ENCODE peak calls at places on chromosome 18, in nine cellular contexts. One of them, this sample, is unnamed.
A peak's percentile ranks its signal among the peaks of the same experiment; 100 is the strongest.

GRCh38 chr18:74288730-74289129 is 3.0 kb downstream of the CYB5A start:
- DNase-seq in mammary epithelial cell: no peak
- DNase-seq in RWPE1: no peak
- DNase-seq in mucosa of descending colon: no peak
- DNase-seq in natural killer cell: no peak
- DNase-seq in breast epithelium: no peak
- DNase-seq in pancreas: no peak
- DNase-seq in WTC11: no peak
- DNase-seq in omental fat pad: no peak
- DNase-seq in this sample: no peak

GRCh38 chr18:46341989-46342525 is 237.9 kb downstream of the HAUS1 start:
- DNase-seq in omental fat pad: no peak
- DNase-seq in natural killer cell: no peak
- DNase-seq in WTC11: no peak
- DNase-seq in mucosa of descending colon: no peak
- DNase-seq in breast epithelium: no peak
- DNase-seq in mammary epithelial cell: no peak
- DNase-seq in RWPE1: no peak
- DNase-seq in pancreas: no peak
- DNase-seq in this sample: no peak

GRCh38 chr18:37564796-37565137 is 831 bp downstream of the CELF4 start:
- DNase-seq in mucosa of descending colon: peak; percentile 41
- DNase-seq in pancreas: peak; percentile 42
- DNase-seq in mammary epithelial cell: peak; percentile 34
- DNase-seq in RWPE1: no peak
- DNase-seq in omental fat pad: no peak
- DNase-seq in natural killer cell: no peak
- DNase-seq in breast epithelium: no peak
- DNase-seq in WTC11: peak; percentile 90
- DNase-seq in this sample: no peak

GRCh38 chr18:79952457-79952995 is 1.1 kb upstream of the SLC66A2 start:
- DNase-seq in omental fat pad: no peak
- DNase-seq in pancreas: no peak
- DNase-seq in breast epithelium: no peak
- DNase-seq in natural killer cell: no peak
- DNase-seq in mammary epithelial cell: no peak
- DNase-seq in WTC11: no peak
- DNase-seq in RWPE1: no peak
- DNase-seq in mucosa of descending colon: no peak
- DNase-seq in this sample: peak; percentile 35

GRCh38 chr18:79829136-79829854 is 31.6 kb downstream of the KCNG2 start:
- DNase-seq in mucosa of descending colon: no peak
- DNase-seq in WTC11: no peak
- DNase-seq in natural killer cell: no peak
- DNase-seq in breast epithelium: no peak
- DNase-seq in omental fat pad: no peak
- DNase-seq in RWPE1: no peak
- DNase-seq in mammary epithelial cell: no peak
- DNase-seq in pancreas: no peak
- DNase-seq in this sample: no peak

GRCh38 chr18:25144835-25145234 is 207.1 kb downstream of the ZNF521 start:
- DNase-seq in breast epithelium: no peak
- DNase-seq in mucosa of descending colon: no peak
- DNase-seq in natural killer cell: no peak
- DNase-seq in RWPE1: no peak
- DNase-seq in WTC11: no peak
- DNase-seq in omental fat pad: no peak
- DNase-seq in pancreas: no peak
- DNase-seq in mammary epithelial cell: peak; percentile 56
- DNase-seq in this sample: no peak

GRCh38 chr18:31612124-31612523 is 20.4 kb downstream of the TTR start:
- DNase-seq in natural killer cell: no peak
- DNase-seq in omental fat pad: no peak
- DNase-seq in mucosa of descending colon: no peak
- DNase-seq in WTC11: no peak
- DNase-seq in pancreas: no peak
- DNase-seq in mammary epithelial cell: no peak
- DNase-seq in breast epithelium: no peak
- DNase-seq in RWPE1: no peak
- DNase-seq in this sample: no peak

GRCh38 chr18:39274535-39274934 is 1708.9 kb upstream of the CELF4 start:
- DNase-seq in natural killer cell: no peak
- DNase-seq in pancreas: no peak
- DNase-seq in WTC11: no peak
- DNase-seq in breast epithelium: no peak
- DNase-seq in omental fat pad: no peak
- DNase-seq in RWPE1: no peak
- DNase-seq in mammary epithelial cell: peak; percentile 25
- DNase-seq in mucosa of descending colon: no peak
- DNase-seq in this sample: no peak

GRCh38 chr18:28009589-28009988 is 167.3 kb downstream of the CDH2 start:
- DNase-seq in RWPE1: no peak
- DNase-seq in mammary epithelial cell: no peak
- DNase-seq in mucosa of descending colon: no peak
- DNase-seq in omental fat pad: no peak
- DNase-seq in natural killer cell: no peak
- DNase-seq in breast epithelium: no peak
- DNase-seq in WTC11: no peak
- DNase-seq in pancreas: no peak
- DNase-seq in this sample: no peak

GRCh38 chr18:28018361-28018760 is 158.6 kb downstream of the CDH2 start:
- DNase-seq in mucosa of descending colon: no peak
- DNase-seq in omental fat pad: no peak
- DNase-seq in natural killer cell: no peak
- DNase-seq in mammary epithelial cell: peak; percentile 65
- DNase-seq in RWPE1: no peak
- DNase-seq in breast epithelium: no peak
- DNase-seq in WTC11: no peak
- DNase-seq in pancreas: no peak
- DNase-seq in this sample: no peak

GRCh38 chr18:28007841-28008240 is 169.1 kb downstream of the CDH2 start:
- DNase-seq in omental fat pad: no peak
- DNase-seq in WTC11: no peak
- DNase-seq in breast epithelium: no peak
- DNase-seq in pancreas: no peak
- DNase-seq in mucosa of descending colon: no peak
- DNase-seq in RWPE1: no peak
- DNase-seq in mammary epithelial cell: no peak
- DNase-seq in natural killer cell: no peak
- DNase-seq in this sample: no peak

GRCh38 chr18:28015671-28016070 is 161.3 kb downstream of the CDH2 start:
- DNase-seq in omental fat pad: no peak
- DNase-seq in RWPE1: no peak
- DNase-seq in WTC11: no peak
- DNase-seq in pancreas: no peak
- DNase-seq in breast epithelium: no peak
- DNase-seq in mammary epithelial cell: no peak
- DNase-seq in mucosa of descending colon: no peak
- DNase-seq in natural killer cell: no peak
- DNase-seq in this sample: no peak

DNA sequence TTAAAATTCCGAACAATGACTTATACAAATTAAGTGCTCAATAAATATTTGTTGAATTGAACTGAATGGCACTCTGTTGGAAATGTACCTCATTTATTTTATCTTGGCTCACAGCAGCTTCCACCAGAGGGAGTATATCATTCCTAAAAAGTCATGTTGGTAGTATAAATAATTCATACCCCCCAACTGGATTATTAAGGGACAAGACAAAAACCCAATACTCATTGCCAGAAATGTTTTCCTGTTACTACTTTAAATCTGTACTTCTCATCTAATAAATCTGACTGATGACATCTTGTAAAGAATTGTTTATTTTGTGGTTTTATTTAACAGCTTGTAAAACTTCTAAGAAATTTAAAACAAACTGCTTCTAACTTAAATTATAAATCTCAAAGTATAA is 163.9 kb downstream of the CDH2 start:
- DNase-seq in mammary epithelial cell: no peak
- DNase-seq in WTC11: no peak
- DNase-seq in omental fat pad: no peak
- DNase-seq in mucosa of descending colon: no peak
- DNase-seq in RWPE1: no peak
- DNase-seq in breast epithelium: no peak
- DNase-seq in pancreas: no peak
- DNase-seq in natural killer cell: no peak
- DNase-seq in this sample: no peak
- TF ChIP-seq CTCF in mammary epithelial cell: peak; percentile 32
- TF ChIP-seq CTCF in WTC11: no peak
- TF ChIP-seq CTCF in omental fat pad: no peak
- TF ChIP-seq CTCF in mucosa of descending colon: no peak
- TF ChIP-seq CTCF in RWPE1: peak; percentile 39
- TF ChIP-seq CTCF in breast epithelium: no peak
- TF ChIP-seq CTCF in pancreas: peak; percentile 13
- TF ChIP-seq CTCF in natural killer cell: no peak
- TF ChIP-seq CTCF in this sample: no peak

GRCh38 chr18:13811993-13812392 is 12.0 kb upstream of the MC5R start:
- DNase-seq in pancreas: no peak
- DNase-seq in breast epithelium: no peak
- DNase-seq in WTC11: no peak
- DNase-seq in natural killer cell: no peak
- DNase-seq in RWPE1: no peak
- DNase-seq in mammary epithelial cell: no peak
- DNase-seq in mucosa of descending colon: no peak
- DNase-seq in omental fat pad: no peak
- DNase-seq in this sample: no peak
- TF ChIP-seq CTCF in pancreas: no peak
- TF ChIP-seq CTCF in breast epithelium: no peak
- TF ChIP-seq CTCF in WTC11: peak; percentile 14
- TF ChIP-seq CTCF in natural killer cell: no peak
- TF ChIP-seq CTCF in RWPE1: no peak
- TF ChIP-seq CTCF in mammary epithelial cell: peak; percentile 24
- TF ChIP-seq CTCF in mucosa of descending colon: no peak
- TF ChIP-seq CTCF in omental fat pad: no peak
- TF ChIP-seq CTCF in this sample: no peak

GRCh38 chr18:58674159-58674558 is 2.9 kb downstream of the MALT1 start:
- DNase-seq in mammary epithelial cell: no peak
- DNase-seq in breast epithelium: no peak
- DNase-seq in omental fat pad: no peak
- DNase-seq in RWPE1: no peak
- DNase-seq in WTC11: no peak
- DNase-seq in mucosa of descending colon: no peak
- DNase-seq in natural killer cell: no peak
- DNase-seq in pancreas: no peak
- DNase-seq in this sample: no peak

GRCh38 chr18:58674863-58675472 is 3.7 kb downstream of the MALT1 start:
- DNase-seq in natural killer cell: no peak
- DNase-seq in WTC11: no peak
- DNase-seq in mammary epithelial cell: no peak
- DNase-seq in pancreas: no peak
- DNase-seq in omental fat pad: no peak
- DNase-seq in mucosa of descending colon: no peak
- DNase-seq in RWPE1: no peak
- DNase-seq in breast epithelium: no peak
- DNase-seq in this sample: no peak

GRCh38 chr18:58671122-58671940 is at the start of gene MALT1:
- DNase-seq in mammary epithelial cell: peak; percentile 89
- DNase-seq in natural killer cell: peak; percentile 94
- DNase-seq in mucosa of descending colon: peak; percentile 99
- DNase-seq in RWPE1: peak; percentile 83
- DNase-seq in omental fat pad: peak; percentile 84
- DNase-seq in pancreas: peak; percentile 90
- DNase-seq in WTC11: peak; percentile 94
- DNase-seq in breast epithelium: peak; percentile 88
- DNase-seq in this sample: peak; percentile 93

GRCh38 chr18:58671941-58672565 is 788 bp downstream of the MALT1 start:
- DNase-seq in breast epithelium: no peak
- DNase-seq in pancreas: no peak
- DNase-seq in mucosa of descending colon: no peak
- DNase-seq in omental fat pad: peak; percentile 24
- DNase-seq in RWPE1: peak; percentile 27
- DNase-seq in natural killer cell: no peak
- DNase-seq in mammary epithelial cell: peak; percentile 69
- DNase-seq in WTC11: no peak
- DNase-seq in this sample: peak; percentile 50

DNA sequence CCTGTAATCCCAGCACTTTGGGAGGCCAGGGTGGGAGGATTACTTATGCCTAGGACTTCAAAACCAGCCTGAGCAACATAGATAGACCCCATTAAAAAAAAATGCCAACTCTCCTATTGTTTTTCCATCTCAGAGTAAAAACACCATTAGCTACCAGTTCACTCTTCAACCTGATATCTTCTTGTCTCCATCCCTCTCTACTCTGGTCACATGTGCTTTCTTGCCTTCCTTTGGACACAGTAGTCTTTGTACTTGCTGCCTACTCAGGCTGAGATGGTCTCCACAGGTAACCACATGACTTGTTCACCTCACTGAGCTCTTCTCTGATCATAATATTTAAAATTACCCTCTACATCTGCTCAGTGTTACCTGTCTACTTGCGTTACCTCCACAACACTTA is 5.0 kb downstream of the MALT1 start:
- DNase-seq in RWPE1: no peak
- DNase-seq in WTC11: no peak
- DNase-seq in mammary epithelial cell: no peak
- DNase-seq in pancreas: no peak
- DNase-seq in breast epithelium: no peak
- DNase-seq in natural killer cell: no peak
- DNase-seq in omental fat pad: no peak
- DNase-seq in mucosa of descending colon: no peak
- DNase-seq in this sample: no peak
- TF ChIP-seq CTCF in RWPE1: no peak
- TF ChIP-seq CTCF in WTC11: no peak
- TF ChIP-seq CTCF in mammary epithelial cell: no peak
- TF ChIP-seq CTCF in pancreas: no peak
- TF ChIP-seq CTCF in breast epithelium: no peak
- TF ChIP-seq CTCF in natural killer cell: no peak
- TF ChIP-seq CTCF in omental fat pad: no peak
- TF ChIP-seq CTCF in mucosa of descending colon: no peak
- TF ChIP-seq CTCF in this sample: no peak

GRCh38 chr18:76679877-76680276 is 142.5 kb upstream of the ZNF236 start:
- DNase-seq in WTC11: peak; percentile 30
- DNase-seq in omental fat pad: no peak
- DNase-seq in RWPE1: no peak
- DNase-seq in mammary epithelial cell: no peak
- DNase-seq in mucosa of descending colon: no peak
- DNase-seq in breast epithelium: no peak
- DNase-seq in natural killer cell: no peak
- DNase-seq in pancreas: no peak
- DNase-seq in this sample: no peak

GRCh38 chr18:76674596-76674995 is 147.8 kb upstream of the ZNF236 start:
- DNase-seq in mammary epithelial cell: no peak
- DNase-seq in omental fat pad: no peak
- DNase-seq in RWPE1: no peak
- DNase-seq in WTC11: no peak
- DNase-seq in mucosa of descending colon: no peak
- DNase-seq in breast epithelium: no peak
- DNase-seq in natural killer cell: no peak
- DNase-seq in pancreas: no peak
- DNase-seq in this sample: no peak

GRCh38 chr18:76678248-76678647 is 144.1 kb upstream of the ZNF236 start:
- DNase-seq in omental fat pad: no peak
- DNase-seq in mammary epithelial cell: no peak
- DNase-seq in breast epithelium: no peak
- DNase-seq in WTC11: no peak
- DNase-seq in mucosa of descending colon: no peak
- DNase-seq in RWPE1: no peak
- DNase-seq in pancreas: no peak
- DNase-seq in natural killer cell: no peak
- DNase-seq in this sample: no peak

GRCh38 chr18:76684265-76684664 is 138.1 kb upstream of the ZNF236 start:
- DNase-seq in natural killer cell: no peak
- DNase-seq in mucosa of descending colon: no peak
- DNase-seq in RWPE1: no peak
- DNase-seq in pancreas: no peak
- DNase-seq in breast epithelium: no peak
- DNase-seq in omental fat pad: no peak
- DNase-seq in mammary epithelial cell: no peak
- DNase-seq in WTC11: no peak
- DNase-seq in this sample: no peak

DNA sequence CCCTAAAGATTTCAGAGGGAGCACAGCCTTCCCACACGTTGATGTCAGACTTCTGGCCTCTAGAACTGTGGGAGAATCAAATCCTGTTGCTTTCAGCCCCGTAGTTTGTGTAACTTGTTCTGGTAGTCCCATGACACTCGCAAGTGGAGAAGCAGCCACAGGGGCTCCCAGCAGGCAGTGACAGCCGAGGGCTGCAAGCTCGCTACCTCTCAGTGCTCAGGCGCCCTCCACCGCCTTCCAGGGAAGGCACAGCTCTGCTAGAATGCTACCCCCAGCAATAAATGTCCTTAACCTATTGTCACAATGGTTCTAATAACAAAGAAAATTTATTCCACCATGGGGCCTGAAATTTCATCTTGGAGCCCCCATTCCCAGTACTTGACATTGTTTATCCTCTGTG is 143.1 kb upstream of the ZNF236 start:
- DNase-seq in natural killer cell: no peak
- DNase-seq in RWPE1: no peak
- DNase-seq in mammary epithelial cell: no peak
- DNase-seq in mucosa of descending colon: no peak
- DNase-seq in pancreas: no peak
- DNase-seq in WTC11: peak; percentile 42
- DNase-seq in omental fat pad: no peak
- DNase-seq in breast epithelium: no peak
- DNase-seq in this sample: no peak
- TF ChIP-seq CTCF in natural killer cell: no peak
- TF ChIP-seq CTCF in RWPE1: no peak
- TF ChIP-seq CTCF in mammary epithelial cell: no peak
- TF ChIP-seq CTCF in mucosa of descending colon: no peak
- TF ChIP-seq CTCF in pancreas: no peak
- TF ChIP-seq CTCF in WTC11: no peak
- TF ChIP-seq CTCF in omental fat pad: no peak
- TF ChIP-seq CTCF in breast epithelium: no peak
- TF ChIP-seq CTCF in this sample: no peak